ENCODE peak calls at places on chromosomes 12 and 14, in ten cellular contexts. I is mammary epithelial cell, T is spleen, N is pancreas, F is H1, U is body of pancreas, E is stomach, A is left ventricle myocardium inferior, K is esophagus muscularis mucosa, C is upper lobe of right lung. G is an unnamed sample.

GRCh38 chr12:16606201-16606849 is 363 bp upstream of the LMO3 start:
- DNase-seq in K (no peak), U (peak; percentile 61), A (no peak), T (no peak), N (peak; percentile 67), I (peak; percentile 25), C (peak; percentile 78), F (no peak), E (no peak), G (no peak)

GRCh38 chr14:85438001-85438400 is 91.9 kb upstream of the FLRT2 start:
- DNase-seq in K (no peak), C (no peak), T (no peak), F (no peak), E (no peak), U (no peak), N (no peak), I (no peak), A (no peak), G (no peak)

GRCh38 chr14:99596071-99596627 is 7.9 kb downstream of the CCDC85C start:
- DNase-seq in C (no peak), E (peak; percentile 75), F (no peak), T (no peak), K (no peak), N (peak; percentile 75), U (peak; percentile 84), A (no peak), I (no peak), G (peak; percentile 62)

GRCh38 chr14:60095781-60096450 is 4.2 kb downstream of the PCNX4 start:
- DNase-seq in U (no peak), A (no peak), E (no peak), T (no peak), I (peak; percentile 40), K (no peak), N (no peak), C (no peak), F (no peak), G (no peak)

GRCh38 chr14:87233266-87233665 is 759.7 kb downstream of the GALC start:
- DNase-seq in C (no peak), I (peak; percentile 46), U (no peak), N (no peak), K (no peak), E (no peak), A (no peak), T (no peak), F (no peak), G (no peak)

GRCh38 chr14:19800282-19801117 is 3.1 kb upstream of the OR4N2 start:
- DNase-seq in I (no peak), T (peak; percentile 76), U (no peak), A (no peak), F (no peak), K (no peak), C (peak; percentile 64), N (no peak), E (no peak), G (no peak)

GRCh38 chr12:120562906-120563305 is 18.3 kb downstream of the POP5 start:
- DNase-seq in U (no peak), E (no peak), C (no peak), N (no peak), F (no peak), K (no peak), I (no peak), A (no peak), T (no peak), G (no peak)

GRCh38 chr12:50087995-50088394 is 2.9 kb downstream of the SMARCD1 start:
- DNase-seq in U (no peak), T (no peak), I (peak; percentile 94), N (no peak), K (no peak), E (no peak), C (no peak), F (no peak), A (no peak), G (no peak)

GRCh38 chr14:37093364-37093763 is 79.0 kb downstream of the SLC25A21 start:
- DNase-seq in E (no peak), N (no peak), F (no peak), K (no peak), C (no peak), A (no peak), U (no peak), I (peak; percentile 12), T (no peak), G (no peak)

GRCh38 chr12:123223241-123223668 is 9.7 kb downstream of the MPHOSPH9 start:
- DNase-seq in A (no peak), C (no peak), T (no peak), F (no peak), E (no peak), U (no peak), K (no peak), I (no peak), N (no peak), G (no peak)

GRCh38 chr14:98183556-98183955 is 1088.4 kb downstream of the BCL11B start:
- DNase-seq in A (no peak), I (no peak), K (no peak), N (no peak), E (no peak), T (no peak), C (no peak), U (no peak), F (no peak), G (no peak)

DNA sequence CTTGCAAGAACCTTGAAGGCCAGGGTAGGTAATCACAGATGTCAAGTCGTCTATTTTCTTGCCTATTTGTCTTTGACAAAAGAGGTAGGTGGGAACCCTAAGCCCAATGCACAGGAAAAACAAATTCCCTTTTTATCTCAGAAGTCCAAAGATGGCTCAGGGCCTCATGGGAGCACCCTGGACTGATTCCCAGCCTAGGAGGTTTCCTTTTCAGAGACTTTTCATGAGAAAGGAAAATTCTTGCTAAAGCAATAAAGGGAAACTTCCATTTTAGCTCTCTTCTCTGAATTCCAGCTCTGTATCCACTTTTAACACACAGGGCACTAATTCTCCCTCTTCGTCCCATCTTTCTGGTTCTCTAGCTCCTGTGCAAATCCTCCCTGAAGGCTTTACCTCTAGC is 1.2 kb downstream of the ZNF641 start:
- DNase-seq in I (no peak), U (no peak), C (no peak), K (no peak), T (no peak), N (no peak), E (no peak), A (peak; percentile 74), F (no peak), G (no peak)
- H3K27ac ChIP-seq in I (no peak overlapping the region), U (peak overlapping the region; percentile 97), C (peak overlapping the region; percentile 93), K (peak overlapping the region; percentile 94), T (peak overlapping the region; percentile 84), N (peak overlapping the region; percentile 95), E (peak overlapping the region; percentile 97), A (peak overlapping the region; percentile 98), F (no peak overlapping the region), G (peak overlapping the region; percentile 77)

GRCh38 chr12:116277393-116278258 is at the start of gene MED13L:
- DNase-seq in E (peak; percentile 91), U (peak; percentile 89), F (peak; percentile 47), I (peak; percentile 83), C (peak; percentile 94), A (peak; percentile 90), T (peak; percentile 96), N (peak; percentile 86), K (peak; percentile 97), G (peak; percentile 80)
- TF ChIP-seq CTCF in E (no peak), U (peak; percentile 27), F (no peak), I (peak; percentile 35), C (no peak), A (peak; percentile 67), T (no peak), N (peak; percentile 28), K (peak; percentile 53), G (peak; percentile 80)

GRCh38 chr12:6769681-6770080 is 2.6 kb upstream of the LAG3 start:
- DNase-seq in N (no peak), C (no peak), I (no peak), A (no peak), U (no peak), F (no peak), T (no peak), K (no peak), E (no peak), G (no peak)
- H3K4me1 ChIP-seq in N (peaks cover 17% of the 10 kb centered on the region), C (peaks cover 41% of the 10 kb centered on the region), I (peaks cover 18% of the 10 kb centered on the region), A (peaks cover 60% of the 10 kb centered on the region), U (peaks cover 29% of the 10 kb centered on the region), F (peaks cover 7% of the 10 kb centered on the region), T (peaks cover 74% of the 10 kb centered on the region), K (peaks cover 45% of the 10 kb centered on the region), E (peaks cover 53% of the 10 kb centered on the region), G (peaks cover 14% of the 10 kb centered on the region)

DNA sequence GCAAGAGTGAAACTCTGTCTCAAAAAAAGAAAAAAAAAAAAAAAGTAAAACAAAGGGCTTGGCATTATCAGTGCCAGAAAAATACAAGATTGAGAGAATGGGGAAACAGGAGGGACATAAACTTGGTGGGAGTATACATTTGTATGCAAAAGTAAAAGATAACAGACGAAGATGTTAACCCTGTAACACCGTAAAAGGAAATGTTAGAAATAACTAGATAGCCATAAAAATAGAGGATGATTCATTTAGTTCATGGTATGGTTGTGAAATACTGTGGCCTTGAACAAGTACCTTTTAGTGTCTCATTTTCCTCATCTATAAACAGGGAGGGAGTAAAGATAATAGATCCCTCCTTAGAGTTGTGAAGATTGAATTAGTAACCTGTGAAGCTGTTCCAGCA is 33.3 kb downstream of the ATP2A2 start:
- DNase-seq in E (no peak), F (no peak), T (no peak), U (no peak), N (no peak), C (no peak), I (peak; percentile 74), A (no peak), K (no peak), G (no peak)
- H3K27ac ChIP-seq in E (no peak overlapping the region), F (no peak overlapping the region), T (no peak overlapping the region), U (peak overlapping the region; percentile 51), N (no peak overlapping the region), C (no peak overlapping the region), I (no peak overlapping the region), A (peak overlapping the region; percentile 43), K (peak overlapping the region; percentile 66), G (peak overlapping the region; percentile 96)

DNA sequence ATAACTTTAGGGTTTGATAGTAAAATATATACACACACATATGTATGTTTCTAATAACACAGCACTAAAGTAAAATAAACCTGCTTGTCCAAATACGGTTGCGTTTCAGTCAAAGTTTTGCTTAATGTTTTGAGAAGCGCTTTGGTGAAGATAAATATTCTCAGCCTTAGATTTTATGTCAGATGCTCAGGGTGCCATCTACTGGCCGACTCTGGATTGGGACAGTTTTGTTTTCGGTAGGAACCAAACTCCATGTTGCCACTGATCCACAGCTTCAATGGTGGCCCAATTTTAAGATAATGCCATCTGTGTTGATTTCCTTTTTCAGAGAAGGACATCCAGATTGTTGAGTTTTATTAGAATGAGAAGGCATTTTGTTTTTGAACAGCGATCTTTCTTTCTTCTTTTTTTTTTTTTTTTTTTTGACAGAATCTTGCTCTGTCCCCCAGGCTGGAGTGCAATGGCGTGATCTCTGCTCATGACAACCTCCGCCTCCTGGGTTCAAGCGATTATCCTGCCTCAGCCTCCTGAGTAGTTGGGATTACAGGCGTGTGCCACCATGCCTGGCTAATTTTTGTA is 43.1 kb downstream of the LLPH start:
- DNase-seq in A (peak; percentile 49), I (peak; percentile 54), F (peak; percentile 23), K (no peak), C (no peak), U (peak; percentile 71), T (no peak), N (peak; percentile 36), E (peak; percentile 60), G (no peak)
- TF ChIP-seq CTCF in A (peak; percentile 81), I (peak; percentile 88), F (peak; percentile 83), K (peak; percentile 73), C (peak; percentile 78), U (peak; percentile 74), T (peak; percentile 68), N (peak; percentile 55), E (no peak), G (peak; percentile 96)

G was measured in RWPE2.